ENCODE peak calls at places on chromosomes 3 and 15, in five cellular contexts. F is tibial nerve, N is transverse colon, G is A549, W is sigmoid colon. S is an unnamed sample.

GRCh38 chr15:40952901-40953712 is at the start of gene CHAC1:
- DNase-seq in F (peak), W (peak), G (peak), N (peak), S (peak)

GRCh38 chr3:111338059-111338698 is 203.8 kb upstream of the CD96 start:
- DNase-seq in F (peak), W (no peak), G (peak), N (peak), S (peak)

GRCh38 chr15:33451385-33451784 is 140.6 kb downstream of the RYR3 start:
- DNase-seq in N (no peak), G (no peak), W (no peak), F (no peak), S (no peak)

GRCh38 chr3:149145926-149146325 is 16.5 kb downstream of the HPS3 start:
- DNase-seq in N (no peak), W (no peak), G (no peak), F (no peak), S (no peak)

GRCh38 chr15:100249096-100249815 is 92.5 kb downstream of the ADAMTS17 start:
- DNase-seq in G (no peak), N (no peak), W (no peak), F (no peak), S (no peak)

GRCh38 chr15:54518145-54518941 is 540.1 kb downstream of the UNC13C start:
- DNase-seq in W (no peak), N (no peak), G (no peak), F (no peak), S (no peak)

GRCh38 chr3:119230071-119230470 is 10.6 kb downstream of the B4GALT4 start:
- DNase-seq in W (no peak), F (no peak), N (no peak), G (no peak), S (no peak)

GRCh38 chr3:42999212-42999611 is 20.1 kb downstream of the GASK1A start:
- DNase-seq in N (no peak), G (no peak), W (no peak), F (no peak), S (no peak)

GRCh38 chr3:120780977-120781376 is 38.4 kb downstream of the GTF2E1 start:
- DNase-seq in F (no peak), G (peak), N (peak), W (no peak), S (no peak)

GRCh38 chr3:196654691-196655090 is 15.2 kb downstream of the NRROS start:
- DNase-seq in N (no peak), G (no peak), F (no peak), W (no peak), S (no peak)

GRCh38 chr3:184339016-184339415 is 1.6 kb downstream of the FAM131A start:
- DNase-seq in N (no peak), F (no peak), W (no peak), G (no peak), S (no peak)

GRCh38 chr15:62787401-62787800 is 255.1 kb upstream of the TPM1 start:
- DNase-seq in W (no peak), N (no peak), F (no peak), G (no peak), S (no peak)

GRCh38 chr3:22724439-22724838 is 478.7 kb upstream of the UBE2E2 start:
- DNase-seq in W (no peak), F (no peak), G (no peak), N (no peak), S (no peak)

GRCh38 chr3:98824256-98824655 is 61.1 kb downstream of the ST3GAL6 start:
- DNase-seq in N (no peak), G (no peak), F (no peak), W (no peak), S (no peak)

GRCh38 chr15:72271895-72272212 is 500 bp downstream of the PARP6 start:
- DNase-seq in N (no peak), G (peak), F (no peak), W (no peak), S (no peak)

GRCh38 chr3:143883151-143883550 is 34.9 kb upstream of the SLC9A9 start:
- DNase-seq in W (no peak), G (no peak), N (no peak), F (no peak), S (no peak)

GRCh38 chr15:92669432-92669831 is 13.9 kb upstream of the FAM174B start:
- DNase-seq in N (no peak), F (no peak), W (no peak), G (no peak), S (no peak)

GRCh38 chr15:35522061-35522460 is 23.9 kb downstream of the DPH6 start:
- DNase-seq in N (no peak), W (no peak), F (no peak), G (no peak), S (no peak)

GRCh38 chr3:21216598-21216997 is 534.4 kb downstream of the ZNF385D start:
- DNase-seq in F (no peak), N (no peak), G (no peak), W (no peak), S (no peak)

GRCh38 chr3:8646313-8646938 is 1.8 kb upstream of the SSUH2 start:
- DNase-seq in G (no peak), W (no peak), F (no peak), N (no peak), S (no peak)

GRCh38 chr3:139982404-139982803 is 47.4 kb downstream of the CLSTN2 start:
- DNase-seq in F (no peak), W (no peak), G (no peak), N (no peak), S (no peak)

GRCh38 chr15:96334705-96335428 is 4.4 kb downstream of the NR2F2 start:
- DNase-seq in F (no peak), N (peak), W (no peak), G (no peak), S (no peak)

GRCh38 chr3:60759439-60759838 is 491.8 kb downstream of the FHIT start:
- DNase-seq in N (no peak), W (no peak), F (no peak), G (no peak), S (no peak)

GRCh38 chr15:77985931-77986480 is 91.5 kb downstream of the TBC1D2B start:
- DNase-seq in W (peak), F (no peak), N (no peak), G (no peak), S (no peak)

GRCh38 chr3:129022114-129022994 is 21.2 kb downstream of the EFCC1 start:
- DNase-seq in F (no peak), W (peak), N (peak), G (no peak), S (peak)

GRCh38 chr15:90018216-90018831 is 17.2 kb downstream of the ZNF710 start:
- DNase-seq in F (no peak), G (no peak), N (peak), W (peak), S (no peak)

GRCh38 chr3:189170559-189170958 is 1.2 kb upstream of the TPRG1 start:
- DNase-seq in F (no peak), N (no peak), G (no peak), W (no peak), S (no peak)

GRCh38 chr15:29045717-29046116 is 159.9 kb downstream of the APBA2 start:
- DNase-seq in G (peak), N (no peak), F (no peak), W (no peak), S (no peak)

GRCh38 chr3:169510378-169510777 is 153.1 kb downstream of the MECOM start:
- DNase-seq in N (no peak), W (no peak), F (no peak), G (no peak), S (no peak)

GRCh38 chr3:38576131-38577088 is 73.1 kb downstream of the SCN5A start:
- DNase-seq in N (peak), G (no peak), W (no peak), F (no peak), S (no peak)

GRCh38 chr15:100264994-100265640 is 76.7 kb downstream of the ADAMTS17 start:
- DNase-seq in W (no peak), N (no peak), F (no peak), G (no peak), S (no peak)

GRCh38 chr3:197564097-197564843 is 8.5 kb upstream of the BDH1 start:
- DNase-seq in W (no peak), N (no peak), F (no peak), G (no peak), S (no peak)

GRCh38 chr15:85759391-85759790 is 35.3 kb downstream of the KLHL25 start:
- DNase-seq in F (no peak), W (peak), G (no peak), N (no peak), S (no peak)

DNA sequence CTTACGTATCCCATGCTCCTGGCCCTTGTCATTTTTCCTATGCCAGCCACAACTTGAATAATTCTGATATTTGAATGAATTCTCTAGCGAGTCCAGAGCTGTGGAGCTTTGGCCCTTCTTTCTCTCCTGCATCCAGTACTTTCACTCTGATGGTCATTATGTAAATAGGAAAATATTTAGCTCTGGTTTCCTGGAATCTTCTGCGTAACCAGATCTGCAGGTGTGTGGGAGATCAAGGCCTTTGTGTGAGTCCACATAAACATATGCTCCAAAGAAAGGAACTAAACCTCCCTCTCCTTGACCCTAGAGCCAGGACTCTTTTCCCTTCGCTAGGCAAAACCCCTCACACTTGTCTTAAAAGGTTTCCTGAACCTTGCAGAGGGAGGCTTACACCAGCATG is 132.5 kb upstream of the THBS1 start:
- DNase-seq in N (no peak), F (no peak), W (no peak), G (no peak), S (no peak)
- TF ChIP-seq EP300 in N (no peak), F (no peak), W (no peak), G (no peak), S (no peak)

GRCh38 chr15:88542342-88542733 is 4.1 kb downstream of the DET1 start:
- DNase-seq in W (peak), N (peak), F (no peak), G (no peak), S (peak)

GRCh38 chr15:88541709-88542341 is 4.7 kb downstream of the DET1 start:
- DNase-seq in G (no peak), W (no peak), F (no peak), N (no peak), S (no peak)

GRCh38 chr15:88543065-88543776 is 3.3 kb downstream of the DET1 start:
- DNase-seq in F (no peak), N (no peak), G (no peak), W (no peak), S (no peak)

DNA sequence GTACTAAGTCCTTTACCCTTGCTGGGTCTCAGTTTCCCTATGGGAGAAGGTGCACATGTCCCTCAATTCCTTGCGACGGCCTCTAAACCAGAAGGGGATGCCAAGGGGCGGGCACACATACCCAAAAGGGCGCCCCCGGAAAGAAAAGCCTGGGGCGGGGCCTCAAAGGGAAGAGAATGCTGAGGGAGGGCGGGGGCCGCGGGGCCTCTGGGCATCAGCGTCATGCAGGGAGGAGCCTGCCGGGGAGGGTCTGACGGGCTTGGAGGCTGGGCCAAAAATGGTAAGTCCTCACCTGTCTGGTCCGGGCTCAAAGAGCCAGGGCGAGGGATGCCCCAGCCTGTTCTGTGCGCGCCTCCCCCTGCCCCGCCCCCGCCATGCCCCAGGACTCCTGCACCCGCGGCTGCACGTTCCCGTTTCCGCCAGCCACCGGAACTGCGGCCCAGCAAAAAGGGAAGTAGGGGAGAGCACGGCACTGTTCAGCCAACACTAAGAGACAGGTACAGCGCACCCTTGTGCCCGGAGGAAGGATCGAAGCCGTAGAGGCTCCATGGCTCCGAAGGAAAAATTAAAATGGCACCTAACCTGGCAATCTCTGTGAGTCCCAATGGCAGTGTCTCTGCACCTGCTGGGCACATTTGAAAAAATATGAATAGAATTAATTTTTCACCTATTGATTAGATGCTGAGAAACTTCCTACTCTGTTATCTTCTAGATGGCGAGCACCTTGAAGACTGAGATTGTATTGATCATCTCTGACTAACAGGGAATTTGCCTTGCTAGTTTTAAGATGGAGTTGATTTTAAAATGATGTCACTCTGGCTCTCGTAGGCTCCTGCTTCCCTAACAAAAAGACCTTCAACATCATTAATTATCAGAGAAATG is at the start of gene DET1:
- DNase-seq in N (peak), G (peak), W (peak), F (peak), S (peak)
- TF ChIP-seq EP300 in N (no peak), G (no peak), W (no peak), F (no peak), S (no peak)

GRCh38 chr15:99143655-99144610 is 39.1 kb downstream of the SYNM start:
- DNase-seq in G (no peak), W (peak), N (peak), F (peak), S (no peak)
- TF ChIP-seq EP300 in G (no peak), W (peak), N (peak), F (no peak), S (no peak)

GRCh38 chr3:64098686-64099085 is 75.4 kb upstream of the PSMD6 start:
- DNase-seq in W (no peak), N (no peak), F (no peak), G (no peak), S (no peak)
- TF ChIP-seq EP300 in W (no peak), N (no peak), F (no peak), G (no peak), S (no peak)

GRCh38 chr3:41522620-41523019 is 323.3 kb downstream of the CTNNB1 start:
- DNase-seq in W (no peak), F (no peak), G (no peak), N (no peak), S (no peak)

GRCh38 chr3:41526995-41527573 is 327.8 kb downstream of the CTNNB1 start:
- DNase-seq in F (no peak), G (no peak), N (no peak), W (no peak), S (no peak)

GRCh38 chr3:41523897-41524296 is 324.6 kb downstream of the CTNNB1 start:
- DNase-seq in F (no peak), G (no peak), N (no peak), W (no peak), S (no peak)

GRCh38 chr3:41521000-41521655 is 321.8 kb downstream of the CTNNB1 start:
- DNase-seq in N (no peak), F (no peak), W (no peak), G (no peak), S (no peak)

DNA sequence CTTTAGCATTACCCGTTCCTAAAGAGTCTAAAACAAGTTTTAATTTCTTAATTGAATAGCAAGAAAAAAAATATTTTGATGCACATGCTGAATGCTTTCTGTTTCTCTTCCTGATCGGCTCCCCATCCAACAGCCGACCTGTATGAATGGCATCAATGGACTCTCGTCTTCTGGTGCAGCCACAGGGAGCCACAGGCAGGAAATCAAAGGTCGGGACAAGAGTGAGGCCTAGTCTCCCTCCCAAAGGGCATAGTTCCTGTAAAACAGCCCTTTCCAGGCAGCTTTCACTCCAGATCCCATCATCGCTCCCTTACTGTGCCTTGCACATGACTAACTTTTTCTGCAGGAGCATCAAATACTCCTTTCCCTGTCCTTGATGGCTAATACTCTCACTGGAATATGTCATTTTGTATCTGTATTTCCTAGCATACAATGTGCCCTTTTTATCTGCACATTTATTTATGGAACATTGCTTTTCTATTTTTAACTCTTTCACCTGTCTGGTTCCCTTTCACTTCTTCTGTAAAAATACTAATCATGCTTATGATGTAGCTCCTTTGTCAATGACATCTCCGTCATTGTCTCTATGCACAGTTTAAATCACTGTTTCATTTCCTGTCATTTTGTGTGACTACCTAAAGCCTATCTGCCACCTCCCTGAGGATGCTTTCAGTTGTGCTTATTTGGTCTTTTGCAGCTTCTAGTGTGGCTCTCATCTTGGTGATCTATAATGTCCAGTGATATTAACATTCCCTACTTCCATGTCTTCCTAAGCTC is 326.2 kb downstream of the CTNNB1 start:
- DNase-seq in W (no peak), G (no peak), F (no peak), N (no peak), S (no peak)
- TF ChIP-seq EP300 in W (no peak), G (no peak), F (no peak), N (no peak), S (no peak)

S was measured in ovary.